ENCODE peak calls at places on chromosome 20, in five cellular contexts. One of them, this sample, is unnamed.

GRCh38 chr20:50724851-50725721 is 6.3 kb upstream of the PARD6B start:
- DNase-seq in colonic mucosa: peak; percentile 43
- DNase-seq in prostate gland: no peak
- DNase-seq in body of pancreas: peak; percentile 68
- DNase-seq in left ventricle myocardium inferior: peak; percentile 70
- DNase-seq in this sample: peak; percentile 99

GRCh38 chr20:48686238-48687096 is 141.3 kb downstream of the PREX1 start:
- DNase-seq in colonic mucosa: peak; percentile 49
- DNase-seq in body of pancreas: no peak
- DNase-seq in left ventricle myocardium inferior: peak; percentile 61
- DNase-seq in prostate gland: peak; percentile 41
- DNase-seq in this sample: peak; percentile 65

GRCh38 chr20:53748821-53749402 is 155.3 kb upstream of the ZNF217 start:
- DNase-seq in body of pancreas: no peak
- DNase-seq in left ventricle myocardium inferior: no peak
- DNase-seq in prostate gland: no peak
- DNase-seq in colonic mucosa: no peak
- DNase-seq in this sample: peak; percentile 77

GRCh38 chr20:63054103-63054474 is 47.3 kb upstream of the BHLHE23 start:
- DNase-seq in prostate gland: no peak
- DNase-seq in left ventricle myocardium inferior: peak; percentile 5
- DNase-seq in body of pancreas: no peak
- DNase-seq in colonic mucosa: no peak
- DNase-seq in this sample: no peak

GRCh38 chr20:49607568-49607967 is 39.6 kb upstream of the PTGIS start:
- DNase-seq in prostate gland: no peak
- DNase-seq in colonic mucosa: no peak
- DNase-seq in left ventricle myocardium inferior: no peak
- DNase-seq in body of pancreas: no peak
- DNase-seq in this sample: no peak

GRCh38 chr20:50317116-50317515 is 126.5 kb downstream of the CEBPB start:
- DNase-seq in prostate gland: no peak
- DNase-seq in body of pancreas: no peak
- DNase-seq in colonic mucosa: no peak
- DNase-seq in left ventricle myocardium inferior: no peak
- DNase-seq in this sample: no peak

GRCh38 chr20:52168116-52168515 is 23.5 kb downstream of the ZFP64 start:
- DNase-seq in body of pancreas: no peak
- DNase-seq in colonic mucosa: no peak
- DNase-seq in prostate gland: no peak
- DNase-seq in left ventricle myocardium inferior: no peak
- DNase-seq in this sample: no peak

GRCh38 chr20:51163996-51164600 is 141.2 kb upstream of the KCNG1 start:
- DNase-seq in body of pancreas: no peak
- DNase-seq in colonic mucosa: no peak
- DNase-seq in prostate gland: no peak
- DNase-seq in left ventricle myocardium inferior: no peak
- DNase-seq in this sample: no peak

GRCh38 chr20:41308726-41309413 is 8.7 kb downstream of the ZHX3 start:
- DNase-seq in body of pancreas: no peak
- DNase-seq in colonic mucosa: no peak
- DNase-seq in prostate gland: no peak
- DNase-seq in left ventricle myocardium inferior: no peak
- DNase-seq in this sample: no peak

GRCh38 chr20:33188421-33188820 is 20.5 kb downstream of the BPIFA2 start:
- DNase-seq in left ventricle myocardium inferior: no peak
- DNase-seq in colonic mucosa: no peak
- DNase-seq in prostate gland: no peak
- DNase-seq in body of pancreas: no peak
- DNase-seq in this sample: no peak

GRCh38 chr20:8161262-8162071 is 29.4 kb downstream of the PLCB1 start:
- DNase-seq in prostate gland: no peak
- DNase-seq in body of pancreas: peak; percentile 41
- DNase-seq in colonic mucosa: no peak
- DNase-seq in left ventricle myocardium inferior: no peak
- DNase-seq in this sample: no peak

GRCh38 chr20:9087531-9088217 is 18.8 kb downstream of the PLCB4 start:
- DNase-seq in prostate gland: no peak
- DNase-seq in colonic mucosa: no peak
- DNase-seq in body of pancreas: no peak
- DNase-seq in left ventricle myocardium inferior: no peak
- DNase-seq in this sample: no peak

GRCh38 chr20:20711413-20711812 is 1.0 kb downstream of the RALGAPA2 start:
- DNase-seq in body of pancreas: peak; percentile 25
- DNase-seq in prostate gland: peak; percentile 23
- DNase-seq in colonic mucosa: peak; percentile 48
- DNase-seq in left ventricle myocardium inferior: no peak
- DNase-seq in this sample: no peak

GRCh38 chr20:17560344-17561074 is 9.4 kb upstream of the DSTN start:
- DNase-seq in prostate gland: no peak
- DNase-seq in body of pancreas: no peak
- DNase-seq in left ventricle myocardium inferior: no peak
- DNase-seq in colonic mucosa: no peak
- DNase-seq in this sample: no peak

GRCh38 chr20:44969320-44969879 is 3.1 kb downstream of the STK4 start:
- DNase-seq in left ventricle myocardium inferior: no peak
- DNase-seq in prostate gland: no peak
- DNase-seq in colonic mucosa: no peak
- DNase-seq in body of pancreas: no peak
- DNase-seq in this sample: no peak
- H3K4me3 ChIP-seq in left ventricle myocardium inferior: no peak overlapping the region
- H3K4me3 ChIP-seq in prostate gland: no peak overlapping the region
- H3K4me3 ChIP-seq in colonic mucosa: no peak overlapping the region
- H3K4me3 ChIP-seq in body of pancreas: no peak overlapping the region
- H3K4me3 ChIP-seq in this sample: no peak overlapping the region

GRCh38 chr20:36666181-36666740 is 20.3 kb upstream of the SLA2 start:
- DNase-seq in colonic mucosa: no peak
- DNase-seq in body of pancreas: peak; percentile 3
- DNase-seq in prostate gland: no peak
- DNase-seq in left ventricle myocardium inferior: no peak
- DNase-seq in this sample: no peak
- TF ChIP-seq CTCF in colonic mucosa: no peak
- TF ChIP-seq CTCF in body of pancreas: no peak
- TF ChIP-seq CTCF in prostate gland: no peak
- TF ChIP-seq CTCF in left ventricle myocardium inferior: peak; percentile 33
- TF ChIP-seq CTCF in this sample: peak; percentile 18

DNA sequence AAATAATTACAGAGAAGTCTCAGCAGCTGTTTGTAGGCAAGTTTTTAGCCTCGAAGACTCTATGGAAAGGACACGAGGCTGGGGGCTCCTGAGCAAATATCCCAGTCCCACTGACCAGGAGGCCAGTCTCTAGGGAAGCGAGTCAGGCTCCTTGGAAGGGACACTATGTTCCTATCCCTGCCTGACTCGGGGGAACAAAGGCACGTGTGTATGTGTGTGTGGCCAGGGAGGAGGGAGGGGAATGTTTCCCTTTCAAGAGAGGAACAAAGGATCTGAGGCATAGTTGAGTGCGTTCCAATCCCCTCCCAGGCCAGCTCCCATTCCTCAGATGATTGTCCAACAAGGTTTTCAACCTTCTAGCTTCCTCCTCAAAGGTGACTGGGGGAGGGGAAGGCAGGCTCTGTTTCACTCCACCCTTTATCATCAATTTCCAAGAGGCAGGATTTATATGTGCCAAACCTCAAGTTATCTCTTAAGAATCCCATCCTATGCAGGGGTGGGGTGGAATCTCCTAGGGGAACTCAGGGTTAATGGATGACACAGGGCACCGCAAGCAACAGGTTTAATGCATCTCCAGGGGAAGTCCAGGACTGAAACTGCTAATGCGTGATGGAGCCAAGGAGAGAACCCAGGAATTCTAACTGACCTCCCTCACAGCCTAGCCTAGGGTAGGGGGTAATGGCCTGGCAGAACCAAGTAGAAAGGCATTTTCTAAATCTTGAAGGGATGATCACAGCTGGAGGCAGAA is 9.9 kb downstream of the BCL2L1 start:
- DNase-seq in prostate gland: peak; percentile 96
- DNase-seq in colonic mucosa: peak; percentile 73
- DNase-seq in left ventricle myocardium inferior: peak; percentile 87
- DNase-seq in body of pancreas: peak; percentile 97
- DNase-seq in this sample: peak; percentile 83
- H3K4me3 ChIP-seq in prostate gland: peak overlapping the region; percentile 8
- H3K4me3 ChIP-seq in colonic mucosa: no peak overlapping the region
- H3K4me3 ChIP-seq in left ventricle myocardium inferior: peak overlapping the region; percentile 85
- H3K4me3 ChIP-seq in body of pancreas: no peak overlapping the region
- H3K4me3 ChIP-seq in this sample: peak overlapping the region; percentile 6

GRCh38 chr20:45459606-45460005 is 9.9 kb upstream of the WFDC2 start:
- DNase-seq in left ventricle myocardium inferior: no peak
- DNase-seq in body of pancreas: no peak
- DNase-seq in prostate gland: no peak
- DNase-seq in colonic mucosa: no peak
- DNase-seq in this sample: no peak
- TF ChIP-seq CTCF in left ventricle myocardium inferior: no peak
- TF ChIP-seq CTCF in body of pancreas: no peak
- TF ChIP-seq CTCF in prostate gland: no peak
- TF ChIP-seq CTCF in colonic mucosa: no peak
- TF ChIP-seq CTCF in this sample: peak; percentile 37